ENCODE peak calls at places on chromosomes 7 and 10, in eight cellular contexts. Z is mammary epithelial cell, J is IMR-90, K is testis, R is upper lobe of right lung, V is substantia nigra, S is esophagus squamous epithelium, U is endothelial cell of umbilical vein. I is an unnamed sample.

GRCh38 chr10:100742067-100742771 is 3.2 kb upstream of the PAX2 start:
- DNase-seq in Z (no peak), J (no peak), K (no peak), R (no peak), V (no peak), S (no peak), U (no peak), I (no peak)

GRCh38 chr7:93115796-93116195 is 2.0 kb downstream of the SAMD9 start:
- DNase-seq in Z (peak; percentile 89), J (peak; percentile 75), K (no peak), R (no peak), V (no peak), S (no peak), U (no peak), I (peak; percentile 71)

GRCh38 chr10:58641708-58642107 is 129.0 kb downstream of the BICC1 start:
- DNase-seq in Z (peak; percentile 75), J (peak; percentile 88), K (no peak), R (no peak), V (no peak), S (no peak), U (no peak), I (peak; percentile 10)

GRCh38 chr7:77428777-77429231 is 12.7 kb upstream of the GSAP start:
- DNase-seq in Z (no peak), J (no peak), K (no peak), R (peak; percentile 86), V (no peak), S (no peak), U (no peak), I (no peak)

GRCh38 chr10:28503114-28503513 is 29.8 kb upstream of the WAC start:
- DNase-seq in Z (peak; percentile 15), J (no peak), K (no peak), R (no peak), V (no peak), S (no peak), U (peak; percentile 46), I (no peak)

GRCh38 chr10:3568983-3569382 is 216.0 kb downstream of the KLF6 start:
- DNase-seq in Z (no peak), J (no peak), K (no peak), R (no peak), V (no peak), S (no peak), U (no peak), I (no peak)

GRCh38 chr10:73039635-73040034 is 57.0 kb downstream of the P4HA1 start:
- DNase-seq in Z (no peak), J (peak; percentile 84), K (no peak), R (no peak), V (no peak), S (no peak), U (no peak), I (no peak)

GRCh38 chr7:88307841-88308240 is 1.1 kb upstream of the STEAP4 start:
- DNase-seq in Z (peak; percentile 67), J (no peak), K (no peak), R (no peak), V (no peak), S (no peak), U (no peak), I (no peak)

GRCh38 chr7:50342616-50343114 is 38.1 kb downstream of the IKZF1 start:
- DNase-seq in Z (no peak), J (no peak), K (no peak), R (no peak), V (no peak), S (no peak), U (no peak), I (no peak)

GRCh38 chr7:24894670-24895221 is 85.2 kb downstream of the OSBPL3 start:
- DNase-seq in Z (no peak), J (no peak), K (no peak), R (no peak), V (no peak), S (no peak), U (no peak), I (no peak)

GRCh38 chr7:128389815-128390329 is 19.9 kb downstream of the IMPDH1 start:
- DNase-seq in Z (no peak), J (no peak), K (no peak), R (no peak), V (no peak), S (no peak), U (no peak), I (no peak)

GRCh38 chr7:101620991-101621390 is 8.1 kb downstream of the MYL10 start:
- DNase-seq in Z (no peak), J (no peak), K (no peak), R (no peak), V (no peak), S (no peak), U (no peak), I (no peak)

GRCh38 chr10:34814228-34815173 is 595 bp downstream of the PARD3 start:
- DNase-seq in Z (peak; percentile 30), J (peak; percentile 27), K (peak; percentile 49), R (peak; percentile 77), V (no peak), S (no peak), U (peak; percentile 39), I (no peak)

GRCh38 chr7:141660259-141660658 is 41.7 kb downstream of the DENND11 start:
- DNase-seq in Z (no peak), J (peak; percentile 35), K (no peak), R (no peak), V (no peak), S (no peak), U (peak; percentile 87), I (no peak)

GRCh38 chr10:70169661-70170364 is 501 bp downstream of the SAR1A start:
- DNase-seq in Z (no peak), J (no peak), K (no peak), R (no peak), V (no peak), S (no peak), U (peak; percentile 50), I (no peak)

GRCh38 chr10:48242160-48242904 is 32.2 kb downstream of the FRMPD2 start:
- DNase-seq in Z (no peak), J (no peak), K (no peak), R (no peak), V (no peak), S (no peak), U (no peak), I (no peak)

DNA sequence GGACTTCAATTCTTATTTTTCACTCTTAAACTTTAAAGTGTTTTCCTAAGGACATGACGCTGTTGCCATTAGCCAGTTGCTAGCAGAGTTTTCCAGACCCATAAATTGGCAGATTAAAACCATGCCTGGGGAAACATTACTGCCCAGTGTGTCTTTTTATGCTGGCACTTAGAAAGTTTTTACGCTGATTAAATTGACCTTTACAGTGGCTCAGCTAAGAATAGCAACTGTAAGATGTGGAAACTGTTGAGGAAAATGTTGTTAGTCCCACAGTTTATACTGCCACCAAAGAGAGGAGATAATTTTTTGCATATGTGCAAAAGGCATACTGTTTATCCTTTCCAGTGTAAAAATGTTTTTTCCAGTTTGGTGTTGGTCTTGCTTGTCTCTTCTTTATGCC is 45.5 kb downstream of the CYP17A1 start:
- DNase-seq in Z (no peak), J (no peak), K (no peak), R (no peak), V (no peak), S (no peak), U (no peak), I (no peak)
- H3K27ac ChIP-seq in Z (no peak overlapping the region), J (no peak overlapping the region), K (no peak overlapping the region), R (no peak overlapping the region), V (no peak overlapping the region), S (no peak overlapping the region), U (no peak overlapping the region), I (no peak overlapping the region)

GRCh38 chr7:68411742-68412141 is 1186.5 kb upstream of the AUTS2 start:
- DNase-seq in Z (no peak), J (no peak), K (no peak), R (no peak), V (no peak), S (no peak), U (no peak), I (no peak)

GRCh38 chr7:68407460-68407859 is 1190.8 kb upstream of the AUTS2 start:
- DNase-seq in Z (no peak), J (no peak), K (no peak), R (no peak), V (no peak), S (no peak), U (no peak), I (no peak)

GRCh38 chr7:68408873-68409272 is 1189.4 kb upstream of the AUTS2 start:
- DNase-seq in Z (no peak), J (no peak), K (no peak), R (no peak), V (no peak), S (no peak), U (no peak), I (no peak)

GRCh38 chr7:68406480-68406879 is 1191.8 kb upstream of the AUTS2 start:
- DNase-seq in Z (no peak), J (no peak), K (no peak), R (no peak), V (no peak), S (no peak), U (no peak), I (no peak)

GRCh38 chr7:68409851-68410250 is 1188.4 kb upstream of the AUTS2 start:
- DNase-seq in Z (no peak), J (no peak), K (no peak), R (no peak), V (no peak), S (no peak), U (no peak), I (no peak)
- H3K27ac ChIP-seq in Z (no peak overlapping the region), J (no peak overlapping the region), K (no peak overlapping the region), R (no peak overlapping the region), V (no peak overlapping the region), S (no peak overlapping the region), U (no peak overlapping the region), I (no peak overlapping the region)

GRCh38 chr10:89307213-89307612 is 5.4 kb downstream of the IFIT2 start:
- DNase-seq in Z (no peak), J (no peak), K (no peak), R (no peak), V (no peak), S (no peak), U (no peak), I (no peak)

GRCh38 chr10:89303161-89303560 is 1.3 kb downstream of the IFIT2 start:
- DNase-seq in Z (no peak), J (no peak), K (no peak), R (no peak), V (no peak), S (no peak), U (no peak), I (no peak)

GRCh38 chr10:89309646-89310045 is 7.8 kb downstream of the IFIT2 start:
- DNase-seq in Z (no peak), J (no peak), K (no peak), R (no peak), V (no peak), S (no peak), U (peak; percentile 59), I (no peak)

GRCh38 chr10:89302628-89303027 is 782 bp downstream of the IFIT2 start:
- DNase-seq in Z (peak; percentile 16), J (no peak), K (no peak), R (no peak), V (no peak), S (no peak), U (no peak), I (no peak)

GRCh38 chr10:89306019-89306418 is 4.2 kb downstream of the IFIT2 start:
- DNase-seq in Z (no peak), J (no peak), K (no peak), R (no peak), V (no peak), S (no peak), U (no peak), I (no peak)
- H3K27ac ChIP-seq in Z (no peak overlapping the region), J (no peak overlapping the region), K (no peak overlapping the region), R (no peak overlapping the region), V (no peak overlapping the region), S (no peak overlapping the region), U (no peak overlapping the region), I (no peak overlapping the region)

DNA sequence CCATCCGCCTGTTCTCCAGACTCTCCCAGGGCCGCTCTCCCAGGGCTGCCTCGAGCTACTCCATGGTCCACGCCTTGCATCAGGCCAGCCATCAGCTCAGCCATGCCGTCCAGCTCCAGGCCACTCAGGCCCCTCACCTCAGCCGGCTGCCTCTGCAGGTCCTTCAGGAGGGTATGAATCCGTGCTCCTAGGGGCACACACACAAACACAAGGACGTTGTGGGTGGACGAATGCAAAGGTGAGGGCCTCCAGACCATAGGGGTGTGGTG is 449.4 kb downstream of the PTPRN2 start:
- DNase-seq in Z (no peak), J (no peak), K (no peak), R (no peak), V (no peak), S (no peak), U (no peak), I (no peak)
- H3K27ac ChIP-seq in Z (no peak overlapping the region), J (no peak overlapping the region), K (no peak overlapping the region), R (no peak overlapping the region), V (no peak overlapping the region), S (no peak overlapping the region), U (no peak overlapping the region), I (no peak overlapping the region)

I was measured in epithelial cell of prostate.